ENCODE peak calls at places on chromosome 15, in eight cellular contexts. P is suprapubic skin, H is body of pancreas, U is H54, S is IMR-90, N is K562, O is GM12878, A is HCT116. F is an unnamed sample.

GRCh38 chr15:60713096-60714084 is 234.4 kb upstream of the ICE2 start:
- DNase-seq in N (no peak), U (no peak), O (no peak), S (peak), H (no peak), P (no peak), A (no peak), F (no peak)

GRCh38 chr15:63909819-63910437 is 76.2 kb upstream of the HERC1 start:
- DNase-seq in O (no peak), P (no peak), U (no peak), A (no peak), H (peak), N (no peak), S (peak), F (no peak)

GRCh38 chr15:76169013-76169412 is 109.2 kb downstream of the TMEM266 start:
- DNase-seq in O (no peak), P (no peak), H (no peak), U (no peak), N (peak), A (no peak), S (peak), F (peak)

GRCh38 chr15:95497681-95498080 is 832.8 kb upstream of the NR2F2 start:
- DNase-seq in O (no peak), A (no peak), S (no peak), P (no peak), N (no peak), H (no peak), U (no peak), F (no peak)

GRCh38 chr15:63075072-63075995 is 32.8 kb downstream of the TPM1 start:
- DNase-seq in A (no peak), H (no peak), O (no peak), P (no peak), N (no peak), U (no peak), S (peak), F (peak)

GRCh38 chr15:74340139-74340538 is 27.3 kb downstream of the CYP11A1 start:
- DNase-seq in O (no peak), P (peak), A (no peak), H (no peak), N (no peak), S (no peak), U (no peak), F (no peak)

GRCh38 chr15:57485869-57486268 is 105.8 kb upstream of the MYZAP start:
- DNase-seq in U (peak), H (peak), S (peak), O (no peak), N (no peak), P (no peak), A (peak), F (no peak)

GRCh38 chr15:36428102-36428845 is 151.2 kb upstream of the CDIN1 start:
- DNase-seq in S (peak), O (no peak), A (peak), H (no peak), U (peak), N (peak), P (no peak), F (peak)

GRCh38 chr15:58545307-58546065 is 113.7 kb downstream of the LIPC start:
- DNase-seq in O (no peak), A (no peak), S (peak), H (no peak), P (no peak), U (no peak), N (peak), F (no peak)

GRCh38 chr15:75928680-75929608 is 25.3 kb downstream of the FBXO22 start:
- DNase-seq in P (no peak), O (no peak), A (peak), U (no peak), N (peak), S (peak), H (peak), F (peak)

GRCh38 chr15:90465140-90465929 is 64.4 kb upstream of the CRTC3 start:
- DNase-seq in P (no peak), N (no peak), U (no peak), O (no peak), H (no peak), S (peak), A (no peak), F (no peak)

GRCh38 chr15:99230867-99231266 is 18.5 kb downstream of the TTC23 start:
- DNase-seq in S (no peak), P (no peak), H (no peak), U (no peak), A (no peak), N (no peak), O (no peak), F (no peak)

GRCh38 chr15:42010434-42010833 is 10.4 kb downstream of the PLA2G4E start:
- DNase-seq in O (peak), A (peak), S (no peak), U (no peak), H (no peak), N (no peak), P (no peak), F (no peak)

GRCh38 chr15:29140475-29141172 is 129.0 kb downstream of the NSMCE3 start:
- DNase-seq in A (no peak), U (no peak), P (peak), N (no peak), S (no peak), H (no peak), O (no peak), F (no peak)

GRCh38 chr15:29424118-29424517 is 154.5 kb upstream of the NSMCE3 start:
- DNase-seq in A (no peak), N (peak), P (no peak), U (no peak), S (no peak), H (no peak), O (no peak), F (peak)

GRCh38 chr15:73617310-73617709 is 15.9 kb downstream of the NPTN start:
- DNase-seq in O (no peak), P (no peak), H (no peak), N (no peak), S (no peak), U (no peak), A (no peak), F (no peak)

GRCh38 chr15:86154705-86155104 is 75.0 kb downstream of the AGBL1 start:
- DNase-seq in A (no peak), O (no peak), N (no peak), U (no peak), H (no peak), S (no peak), P (no peak), F (no peak)

GRCh38 chr15:58124585-58124984 is 13.6 kb upstream of the AQP9 start:
- DNase-seq in H (no peak), A (no peak), P (no peak), S (no peak), O (no peak), U (no peak), N (no peak), F (no peak)

GRCh38 chr15:34914316-34914715 is 55.2 kb downstream of the AQR start:
- DNase-seq in S (no peak), O (no peak), U (no peak), P (no peak), A (no peak), N (no peak), H (no peak), F (no peak)

GRCh38 chr15:91855684-91856553 is 2.4 kb downstream of the SLCO3A1 start:
- DNase-seq in H (peak), P (no peak), A (no peak), O (peak), S (no peak), U (no peak), N (no peak), F (no peak)

GRCh38 chr15:65414841-65415621 is 7.7 kb downstream of the IGDCC4 start:
- DNase-seq in O (no peak), H (peak), A (no peak), N (no peak), U (no peak), P (no peak), S (peak), F (no peak)

GRCh38 chr15:68877626-68878025 is 52.7 kb upstream of the SPESP1 start:
- DNase-seq in H (no peak), P (no peak), N (no peak), S (no peak), A (no peak), O (no peak), U (no peak), F (no peak)

GRCh38 chr15:95432878-95433405 is 897.6 kb upstream of the NR2F2 start:
- DNase-seq in S (no peak), A (no peak), U (no peak), P (no peak), H (no peak), O (no peak), N (no peak), F (no peak)

GRCh38 chr15:65312400-65312916 is 8.0 kb downstream of the RNU5B-1 start:
- DNase-seq in N (peak), A (no peak), U (no peak), O (no peak), S (no peak), H (no peak), P (no peak), F (no peak)

GRCh38 chr15:74888716-74889115 is 1.1 kb upstream of the MPI start:
- DNase-seq in A (no peak), H (no peak), N (no peak), S (no peak), O (no peak), P (no peak), U (no peak), F (no peak)

GRCh38 chr15:46751303-46751702 is 966.0 kb upstream of the SEMA6D start:
- DNase-seq in S (no peak), H (no peak), A (no peak), O (no peak), N (no peak), P (no peak), U (no peak), F (no peak)

GRCh38 chr15:58232273-58233065 is 94.3 kb downstream of the AQP9 start:
- DNase-seq in U (no peak), A (no peak), P (no peak), O (no peak), S (no peak), H (no peak), N (no peak), F (no peak)

GRCh38 chr15:60009581-60010379 is 5.7 kb downstream of the FOXB1 start:
- DNase-seq in H (no peak), S (no peak), N (no peak), O (no peak), A (no peak), U (no peak), P (no peak), F (no peak)

GRCh38 chr15:55659481-55659880 is 71.3 kb upstream of the PYGO1 start:
- DNase-seq in O (no peak), N (no peak), H (no peak), A (no peak), U (no peak), P (no peak), S (no peak), F (no peak)

GRCh38 chr15:81531971-81532370 is 158.0 kb upstream of the TMC3 start:
- DNase-seq in A (no peak), H (no peak), U (no peak), O (no peak), P (no peak), S (peak), N (no peak), F (no peak)

GRCh38 chr15:89714775-89715174 is 24.2 kb downstream of the WDR93 start:
- DNase-seq in U (no peak), S (no peak), P (no peak), H (no peak), A (no peak), N (no peak), O (no peak), F (no peak)

GRCh38 chr15:52132066-52132465 is 19.5 kb upstream of the BCL2L10 start:
- DNase-seq in A (no peak), U (no peak), N (no peak), H (no peak), O (no peak), S (no peak), P (no peak), F (no peak)

GRCh38 chr15:52137432-52138357 is 25.1 kb upstream of the BCL2L10 start:
- DNase-seq in S (no peak), U (no peak), H (peak), P (no peak), N (peak), O (no peak), A (no peak), F (peak)

GRCh38 chr15:52133510-52134220 is 21.1 kb upstream of the BCL2L10 start:
- DNase-seq in A (no peak), S (no peak), O (no peak), H (no peak), P (no peak), N (no peak), U (no peak), F (no peak)

GRCh38 chr15:52136471-52136993 is 24.0 kb upstream of the BCL2L10 start:
- DNase-seq in P (no peak), S (peak), U (no peak), N (no peak), O (no peak), A (no peak), H (no peak), F (no peak)

DNA sequence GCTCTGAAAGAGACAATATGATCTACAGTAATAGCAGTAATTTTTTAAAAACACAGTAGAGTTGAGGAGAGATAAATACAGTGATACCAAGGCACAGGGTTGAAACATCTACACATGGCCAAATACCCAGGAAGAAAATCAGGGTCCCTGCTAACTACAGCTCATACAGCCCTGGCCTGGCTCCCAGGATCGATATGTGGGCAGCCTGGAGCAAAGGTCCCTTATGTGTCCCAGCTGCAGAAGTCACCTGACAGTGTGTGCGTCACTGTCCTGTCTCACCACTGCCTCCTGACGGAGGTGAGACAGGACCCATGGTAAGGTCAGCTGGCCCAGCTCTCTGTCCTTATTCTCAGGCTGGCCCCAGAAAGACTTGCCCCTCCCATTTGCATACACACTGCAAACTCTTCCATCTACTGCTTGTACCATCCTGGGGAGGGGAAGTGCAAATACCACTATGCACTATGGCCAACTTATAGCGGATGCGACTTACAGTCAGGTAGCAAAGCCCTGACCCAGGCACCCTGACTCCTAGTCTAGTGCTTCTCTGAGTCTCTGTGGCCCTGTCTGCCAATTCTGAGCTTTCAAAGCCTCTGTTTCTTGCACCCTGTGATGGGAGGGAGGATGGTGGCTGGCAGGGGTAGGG is 22.0 kb upstream of the BCL2L10 start:
- DNase-seq in N (no peak), U (no peak), S (no peak), O (no peak), H (peak), P (no peak), A (no peak), F (no peak)
- TF ChIP-seq POLR2A in N (no peak), U (no peak), S (no peak), O (no peak), H (no peak), P (no peak), A (no peak), F (no peak)

DNA sequence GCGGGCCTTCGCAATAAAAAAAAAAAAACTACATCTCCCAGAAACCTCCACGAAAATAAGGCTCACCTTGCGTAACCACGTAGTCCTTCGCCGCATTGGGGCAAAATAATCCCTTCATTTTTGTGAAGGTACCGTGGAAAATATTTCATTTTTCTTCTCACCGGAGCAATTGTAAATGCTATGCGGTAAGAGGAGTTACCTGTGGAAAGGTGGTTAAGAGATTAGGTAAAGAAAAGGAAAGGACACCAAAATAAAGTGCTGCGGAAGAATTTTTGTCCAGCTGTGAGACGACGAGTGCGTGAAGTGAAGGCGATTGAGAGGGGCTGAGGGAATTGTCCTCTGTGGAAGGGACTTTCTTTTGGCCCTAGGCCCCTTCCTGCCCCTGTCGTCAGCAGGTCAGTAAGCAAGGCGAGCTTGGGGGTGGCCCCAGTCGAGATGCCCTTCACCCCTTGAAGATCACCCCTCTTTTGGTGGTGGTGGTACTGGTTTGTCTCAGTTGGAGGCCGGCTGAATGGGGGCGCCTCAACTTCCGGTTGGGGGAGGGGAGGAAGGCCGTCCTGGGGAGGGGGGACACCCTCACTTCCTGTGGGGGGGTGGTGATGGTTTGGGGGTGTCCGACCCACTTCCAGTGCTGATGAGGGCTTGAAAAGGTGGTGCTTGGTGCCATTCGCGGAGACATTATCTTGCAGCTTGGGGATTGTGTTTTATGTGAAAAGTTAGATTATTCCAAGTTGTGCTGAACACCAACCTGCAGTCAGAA is at the start of gene HMG20A:
- DNase-seq in S (peak), H (peak), A (peak), N (peak), U (peak), O (peak), P (peak), F (peak)
- TF ChIP-seq POLR2A in S (peak), H (no peak), A (peak), N (peak), U (peak), O (peak), P (no peak), F (peak)

DNA sequence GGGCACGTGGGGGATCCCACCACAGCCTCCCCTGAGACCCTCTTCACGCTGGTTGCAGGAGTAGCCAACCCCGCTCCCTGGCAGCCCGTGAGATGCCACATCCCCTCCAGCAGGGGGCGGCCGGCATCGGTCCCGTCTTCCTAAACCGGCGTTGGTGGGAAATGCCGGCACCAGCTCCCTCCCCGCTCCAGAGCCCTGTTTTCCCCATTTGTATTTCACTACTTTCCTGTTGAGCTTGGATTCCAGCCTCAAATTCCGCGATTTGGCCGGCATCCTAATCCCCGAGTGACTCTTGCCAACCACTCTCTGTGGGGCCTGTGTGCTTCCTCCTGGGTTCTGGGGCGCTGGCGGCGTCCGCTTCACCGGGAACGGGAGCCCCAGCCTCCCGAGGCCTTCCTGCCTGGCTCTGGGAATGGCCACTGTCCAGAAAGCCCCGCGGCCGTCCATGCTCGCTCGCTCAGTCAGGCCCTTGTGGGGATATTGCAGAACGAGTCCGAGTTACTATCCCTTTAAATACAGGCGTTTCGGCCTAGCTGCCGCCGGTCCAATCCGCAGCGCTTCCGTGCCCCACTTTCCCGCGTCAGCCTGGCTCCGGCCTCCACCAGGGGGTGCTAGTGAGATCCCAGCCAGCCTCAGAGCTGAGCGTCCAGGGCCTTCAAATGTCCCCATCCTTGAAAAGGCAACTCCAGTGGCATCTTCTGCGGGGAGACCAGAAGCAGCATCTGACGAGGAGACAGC is 8.1 kb upstream of the ADAMTS17 start:
- DNase-seq in H (peak), S (peak), O (peak), P (peak), U (no peak), A (peak), N (peak), F (peak)
- TF ChIP-seq POLR2A in H (peak), S (no peak), O (no peak), P (no peak), U (no peak), A (no peak), N (no peak), F (no peak)

DNA sequence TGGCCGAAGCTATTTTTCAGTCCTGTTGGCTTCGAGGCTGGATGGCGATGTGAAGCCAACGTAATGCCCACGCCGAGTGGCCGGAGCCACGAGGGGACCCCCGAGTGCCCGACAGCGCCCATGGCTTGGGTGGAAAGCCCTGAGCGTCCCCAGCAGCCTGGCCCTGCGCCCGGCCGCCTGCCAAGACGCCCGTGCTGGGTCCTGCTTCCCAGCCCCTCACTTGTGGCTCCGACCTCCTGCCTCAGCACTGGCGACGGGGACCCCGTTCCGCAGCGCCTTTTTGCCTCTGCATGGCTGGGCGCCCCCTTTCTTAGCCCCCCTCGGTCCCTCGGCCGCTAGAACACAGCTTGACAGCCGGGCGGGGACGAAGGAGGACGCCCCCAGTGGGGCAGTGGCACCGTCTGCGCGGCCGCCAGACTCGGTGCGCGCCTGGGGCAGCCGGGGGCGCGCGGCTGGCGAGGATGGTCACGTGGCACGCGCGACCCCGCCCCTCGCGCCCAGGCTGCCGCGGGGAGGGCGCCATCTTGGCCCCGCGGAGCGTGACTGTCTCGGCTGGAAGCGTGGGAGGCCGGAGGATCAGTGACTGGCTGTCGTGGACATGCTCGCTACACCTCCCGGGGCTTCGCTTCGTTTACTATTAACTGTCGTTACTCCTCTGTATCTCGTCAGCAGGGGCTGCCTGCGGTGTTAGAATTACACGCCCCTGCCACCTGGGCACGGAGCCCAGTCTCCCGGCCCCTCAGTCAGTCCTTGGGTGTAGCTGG is 626 bp upstream of the GPR176 start:
- DNase-seq in U (peak), O (peak), H (peak), S (peak), A (no peak), N (peak), P (peak), F (peak)
- TF ChIP-seq POLR2A in U (peak), O (peak), H (peak), S (peak), A (peak), N (peak), P (no peak), F (peak)

DNA sequence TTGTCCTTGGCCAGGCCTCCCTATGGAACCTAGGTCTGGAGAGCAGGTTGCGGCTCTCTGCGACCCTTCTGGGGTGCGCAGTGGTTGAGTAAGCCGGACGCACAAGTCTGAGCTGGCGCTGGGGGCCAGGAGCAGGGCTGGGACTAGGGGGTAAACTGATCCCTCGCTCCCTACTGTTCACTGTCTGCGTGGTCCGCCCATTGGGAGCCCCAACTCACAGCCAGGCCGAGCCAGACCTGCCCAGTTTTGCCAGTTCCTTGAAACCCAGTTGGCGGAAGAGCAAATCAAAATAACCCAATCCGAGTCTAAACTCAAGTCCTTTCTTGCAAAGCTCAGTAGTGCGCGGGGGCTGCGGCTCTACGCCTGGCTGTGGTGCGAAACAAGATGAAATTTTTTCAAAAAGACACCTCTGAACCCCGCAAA is 17.5 kb downstream of the RGMA start:
- DNase-seq in S (no peak), P (peak), U (no peak), H (no peak), A (no peak), O (no peak), N (no peak), F (no peak)
- TF ChIP-seq POLR2A in S (no peak), P (no peak), U (no peak), H (no peak), A (no peak), O (no peak), N (no peak), F (no peak)

F was measured in erythroblast.